ENCODE peak calls at places on chromosome 17, in seven cellular contexts. One of them, this sample, is unnamed.

GRCh38 chr17:29379084-29379811 is 10.9 kb upstream of the TAOK1 start:
- DNase-seq in fibroblast of lung: peak; percentile 23
- DNase-seq in uterus: no peak
- DNase-seq in thoracic aorta: no peak
- DNase-seq in stomach: no peak
- DNase-seq in body of pancreas: no peak
- DNase-seq in tibial artery: no peak
- DNase-seq in this sample: no peak

GRCh38 chr17:48103379-48103715 is 2.1 kb upstream of the CBX1 start:
- DNase-seq in fibroblast of lung: no peak
- DNase-seq in uterus: no peak
- DNase-seq in thoracic aorta: no peak
- DNase-seq in stomach: no peak
- DNase-seq in body of pancreas: no peak
- DNase-seq in tibial artery: no peak
- DNase-seq in this sample: no peak

GRCh38 chr17:61313515-61314326 is 85.9 kb upstream of the TBX2 start:
- DNase-seq in fibroblast of lung: no peak
- DNase-seq in uterus: no peak
- DNase-seq in thoracic aorta: no peak
- DNase-seq in stomach: no peak
- DNase-seq in body of pancreas: no peak
- DNase-seq in tibial artery: no peak
- DNase-seq in this sample: no peak

GRCh38 chr17:73536700-73537680 is 107.3 kb downstream of the SDK2 start:
- DNase-seq in fibroblast of lung: no peak
- DNase-seq in uterus: no peak
- DNase-seq in thoracic aorta: no peak
- DNase-seq in stomach: no peak
- DNase-seq in body of pancreas: no peak
- DNase-seq in tibial artery: no peak
- DNase-seq in this sample: no peak

GRCh38 chr17:49858796-49859195 is 10.9 kb upstream of the TAC4 start:
- DNase-seq in fibroblast of lung: no peak
- DNase-seq in uterus: no peak
- DNase-seq in thoracic aorta: no peak
- DNase-seq in stomach: no peak
- DNase-seq in body of pancreas: no peak
- DNase-seq in tibial artery: no peak
- DNase-seq in this sample: no peak

GRCh38 chr17:58779446-58779845 is 23.8 kb downstream of the PPM1E start:
- DNase-seq in fibroblast of lung: no peak
- DNase-seq in uterus: no peak
- DNase-seq in thoracic aorta: no peak
- DNase-seq in stomach: no peak
- DNase-seq in body of pancreas: no peak
- DNase-seq in tibial artery: no peak
- DNase-seq in this sample: no peak

GRCh38 chr17:13575922-13576419 is 25.8 kb downstream of the HS3ST3A1 start:
- DNase-seq in fibroblast of lung: peak; percentile 48
- DNase-seq in uterus: no peak
- DNase-seq in thoracic aorta: no peak
- DNase-seq in stomach: no peak
- DNase-seq in body of pancreas: no peak
- DNase-seq in tibial artery: no peak
- DNase-seq in this sample: no peak

GRCh38 chr17:50765454-50766221 is 1.7 kb downstream of the ANKRD40CL start:
- DNase-seq in fibroblast of lung: no peak
- DNase-seq in uterus: no peak
- DNase-seq in thoracic aorta: no peak
- DNase-seq in stomach: no peak
- DNase-seq in body of pancreas: no peak
- DNase-seq in tibial artery: no peak
- DNase-seq in this sample: no peak

GRCh38 chr17:56310780-56311179 is 157.5 kb downstream of the ANKFN1 start:
- DNase-seq in fibroblast of lung: no peak
- DNase-seq in uterus: no peak
- DNase-seq in thoracic aorta: no peak
- DNase-seq in stomach: no peak
- DNase-seq in body of pancreas: no peak
- DNase-seq in tibial artery: no peak
- DNase-seq in this sample: no peak

GRCh38 chr17:44088254-44088653 is 17.7 kb downstream of the G6PC3 start:
- DNase-seq in fibroblast of lung: no peak
- DNase-seq in uterus: no peak
- DNase-seq in thoracic aorta: no peak
- DNase-seq in stomach: no peak
- DNase-seq in body of pancreas: no peak
- DNase-seq in tibial artery: no peak
- DNase-seq in this sample: no peak

GRCh38 chr17:17468217-17469010 is 8.4 kb upstream of the MED9 start:
- DNase-seq in fibroblast of lung: no peak
- DNase-seq in uterus: no peak
- DNase-seq in thoracic aorta: no peak
- DNase-seq in stomach: no peak
- DNase-seq in body of pancreas: peak; percentile 63
- DNase-seq in tibial artery: no peak
- DNase-seq in this sample: no peak

GRCh38 chr17:57819867-57820266 is 30.0 kb downstream of the MRPS23 start:
- DNase-seq in fibroblast of lung: no peak
- DNase-seq in uterus: no peak
- DNase-seq in thoracic aorta: no peak
- DNase-seq in stomach: no peak
- DNase-seq in body of pancreas: no peak
- DNase-seq in tibial artery: no peak
- DNase-seq in this sample: no peak

GRCh38 chr17:68061512-68062313 is 26.2 kb downstream of the KPNA2 start:
- DNase-seq in fibroblast of lung: no peak
- DNase-seq in uterus: no peak
- DNase-seq in thoracic aorta: no peak
- DNase-seq in stomach: no peak
- DNase-seq in body of pancreas: no peak
- DNase-seq in tibial artery: no peak
- DNase-seq in this sample: no peak

GRCh38 chr17:58176200-58176599 is 9.4 kb downstream of the OR4D2 start:
- DNase-seq in fibroblast of lung: peak; percentile 12
- DNase-seq in uterus: no peak
- DNase-seq in thoracic aorta: no peak
- DNase-seq in stomach: no peak
- DNase-seq in body of pancreas: no peak
- DNase-seq in tibial artery: no peak
- DNase-seq in this sample: no peak

GRCh38 chr17:13351046-13351445 is 250.7 kb downstream of the HS3ST3A1 start:
- DNase-seq in fibroblast of lung: peak; percentile 38
- DNase-seq in uterus: no peak
- DNase-seq in thoracic aorta: no peak
- DNase-seq in stomach: no peak
- DNase-seq in body of pancreas: no peak
- DNase-seq in tibial artery: no peak
- DNase-seq in this sample: no peak

GRCh38 chr17:79114455-79115301 is 40.1 kb downstream of the ENGASE start:
- DNase-seq in fibroblast of lung: no peak
- DNase-seq in uterus: peak; percentile 34
- DNase-seq in thoracic aorta: no peak
- DNase-seq in stomach: peak; percentile 54
- DNase-seq in body of pancreas: peak; percentile 33
- DNase-seq in tibial artery: no peak
- DNase-seq in this sample: no peak

GRCh38 chr17:5139454-5139725 is 23.6 kb downstream of the USP6 start:
- DNase-seq in fibroblast of lung: no peak
- DNase-seq in uterus: no peak
- DNase-seq in thoracic aorta: no peak
- DNase-seq in stomach: no peak
- DNase-seq in body of pancreas: no peak
- DNase-seq in tibial artery: no peak
- DNase-seq in this sample: no peak

DNA sequence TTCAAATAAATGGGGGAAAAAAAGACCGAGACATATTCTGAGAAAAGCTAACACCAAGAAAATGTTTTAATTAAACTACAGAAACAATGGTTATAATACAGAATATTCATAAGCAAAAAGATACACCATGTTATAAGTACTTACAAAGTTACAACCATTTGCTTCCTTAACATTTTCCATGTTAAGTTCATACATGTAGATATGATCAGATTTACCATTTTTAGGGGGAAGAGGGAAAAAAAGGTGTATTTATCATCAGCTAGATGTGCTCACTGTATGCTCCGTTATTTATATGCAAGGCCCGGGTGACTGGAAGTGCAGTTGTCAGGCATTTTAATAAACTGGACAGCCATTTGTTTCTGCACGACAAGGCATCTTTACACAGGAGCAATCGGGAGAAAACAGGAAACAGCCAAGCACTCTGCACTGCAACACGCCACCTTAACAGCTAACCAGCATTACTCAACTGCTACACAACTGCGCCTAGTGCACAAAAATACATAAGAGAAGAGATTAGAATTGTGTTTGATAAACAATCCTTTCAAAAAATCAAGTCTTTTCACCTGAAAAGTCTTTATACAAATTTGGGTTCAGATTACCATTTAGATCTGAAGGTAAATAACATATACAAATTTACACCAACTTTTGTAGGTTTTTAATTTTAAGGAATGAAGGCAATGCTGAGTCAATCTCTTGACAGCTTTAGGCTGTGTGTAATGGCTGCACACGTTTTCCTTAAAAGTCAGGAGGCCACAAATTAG is 2.9 kb downstream of the SRSF2 start:
- DNase-seq in fibroblast of lung: peak; percentile 44
- DNase-seq in uterus: no peak
- DNase-seq in thoracic aorta: no peak
- DNase-seq in stomach: no peak
- DNase-seq in body of pancreas: no peak
- DNase-seq in tibial artery: no peak
- DNase-seq in this sample: no peak
- H3K4me3 ChIP-seq in fibroblast of lung: peak overlapping the region; percentile 93
- H3K4me3 ChIP-seq in uterus: no peak overlapping the region
- H3K4me3 ChIP-seq in thoracic aorta: peak overlapping the region; percentile 89
- H3K4me3 ChIP-seq in stomach: peak overlapping the region; percentile 84
- H3K4me3 ChIP-seq in body of pancreas: no peak overlapping the region
- H3K4me3 ChIP-seq in tibial artery: peak overlapping the region; percentile 89
- H3K4me3 ChIP-seq in this sample: peak overlapping the region; percentile 74

GRCh38 chr17:19648475-19649406 is at the start of gene ALDH3A2:
- DNase-seq in fibroblast of lung: peak; percentile 89
- DNase-seq in uterus: peak; percentile 97
- DNase-seq in thoracic aorta: peak; percentile 94
- DNase-seq in stomach: peak; percentile 97
- DNase-seq in body of pancreas: peak; percentile 94
- DNase-seq in tibial artery: peak; percentile 99
- DNase-seq in this sample: peak; percentile 89

GRCh38 chr17:19644493-19645210 is 3.9 kb upstream of the ALDH3A2 start:
- DNase-seq in fibroblast of lung: peak; percentile 18
- DNase-seq in uterus: no peak
- DNase-seq in thoracic aorta: no peak
- DNase-seq in stomach: no peak
- DNase-seq in body of pancreas: no peak
- DNase-seq in tibial artery: no peak
- DNase-seq in this sample: no peak

GRCh38 chr17:19647697-19648474 is 665 bp upstream of the ALDH3A2 start:
- DNase-seq in fibroblast of lung: peak; percentile 68
- DNase-seq in uterus: peak; percentile 70
- DNase-seq in thoracic aorta: peak; percentile 42
- DNase-seq in stomach: peak; percentile 54
- DNase-seq in body of pancreas: peak; percentile 59
- DNase-seq in tibial artery: peak; percentile 93
- DNase-seq in this sample: peak; percentile 4

GRCh38 chr17:19646788-19647696 is 1.5 kb upstream of the ALDH3A2 start:
- DNase-seq in fibroblast of lung: peak; percentile 18
- DNase-seq in uterus: no peak
- DNase-seq in thoracic aorta: no peak
- DNase-seq in stomach: no peak
- DNase-seq in body of pancreas: no peak
- DNase-seq in tibial artery: no peak
- DNase-seq in this sample: no peak

GRCh38 chr17:19645608-19646250 is 2.8 kb upstream of the ALDH3A2 start:
- DNase-seq in fibroblast of lung: peak; percentile 19
- DNase-seq in uterus: no peak
- DNase-seq in thoracic aorta: no peak
- DNase-seq in stomach: no peak
- DNase-seq in body of pancreas: peak; percentile 28
- DNase-seq in tibial artery: peak; percentile 65
- DNase-seq in this sample: peak; percentile 35
- H3K4me1 ChIP-seq in fibroblast of lung: peaks cover 12% of the 10 kb centered on the region
- H3K4me1 ChIP-seq in uterus: peaks cover 16% of the 10 kb centered on the region
- H3K4me1 ChIP-seq in thoracic aorta: peaks cover 46% of the 10 kb centered on the region
- H3K4me1 ChIP-seq in stomach: peaks cover 47% of the 10 kb centered on the region
- H3K4me1 ChIP-seq in body of pancreas: peaks cover 46% of the 10 kb centered on the region
- H3K4me1 ChIP-seq in tibial artery: peaks cover 39% of the 10 kb centered on the region
- H3K4me1 ChIP-seq in this sample: peaks cover 21% of the 10 kb centered on the region

GRCh38 chr17:38587956-38588771 is 17.6 kb downstream of the SRCIN1 start:
- DNase-seq in fibroblast of lung: no peak
- DNase-seq in uterus: no peak
- DNase-seq in thoracic aorta: no peak
- DNase-seq in stomach: no peak
- DNase-seq in body of pancreas: no peak
- DNase-seq in tibial artery: no peak
- DNase-seq in this sample: no peak

GRCh38 chr17:38589462-38590114 is 16.2 kb downstream of the SRCIN1 start:
- DNase-seq in fibroblast of lung: no peak
- DNase-seq in uterus: no peak
- DNase-seq in thoracic aorta: no peak
- DNase-seq in stomach: no peak
- DNase-seq in body of pancreas: no peak
- DNase-seq in tibial artery: no peak
- DNase-seq in this sample: no peak

GRCh38 chr17:38587193-38587592 is 18.6 kb downstream of the SRCIN1 start:
- DNase-seq in fibroblast of lung: no peak
- DNase-seq in uterus: no peak
- DNase-seq in thoracic aorta: no peak
- DNase-seq in stomach: no peak
- DNase-seq in body of pancreas: no peak
- DNase-seq in tibial artery: no peak
- DNase-seq in this sample: no peak

GRCh38 chr17:38586788-38587187 is 19.0 kb downstream of the SRCIN1 start:
- DNase-seq in fibroblast of lung: no peak
- DNase-seq in uterus: no peak
- DNase-seq in thoracic aorta: no peak
- DNase-seq in stomach: no peak
- DNase-seq in body of pancreas: no peak
- DNase-seq in tibial artery: no peak
- DNase-seq in this sample: no peak

DNA sequence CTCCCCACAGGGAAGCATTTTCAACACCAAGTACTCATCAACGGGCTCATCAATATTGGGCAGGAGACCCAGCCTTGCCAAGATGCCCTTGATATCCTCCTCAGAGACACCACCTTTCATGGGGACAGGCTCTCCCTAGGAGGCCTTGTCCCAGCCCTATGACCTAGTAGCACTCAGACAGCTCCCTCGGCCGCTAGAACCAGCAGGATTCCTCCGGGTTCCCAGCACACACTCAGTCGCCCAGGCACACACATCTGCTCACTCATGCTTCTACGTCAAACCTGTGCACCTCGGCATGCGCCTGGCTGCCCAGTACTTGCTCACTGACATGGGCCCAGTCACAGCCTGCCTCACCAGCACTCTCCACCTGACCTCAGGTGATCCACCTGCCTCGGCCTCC is 17.0 kb downstream of the SRCIN1 start:
- DNase-seq in fibroblast of lung: no peak
- DNase-seq in uterus: no peak
- DNase-seq in thoracic aorta: no peak
- DNase-seq in stomach: no peak
- DNase-seq in body of pancreas: no peak
- DNase-seq in tibial artery: no peak
- DNase-seq in this sample: no peak
- H3K9me3 ChIP-seq in fibroblast of lung: no peaks in the 10 kb centered on the region
- H3K9me3 ChIP-seq in uterus: no peaks in the 10 kb centered on the region
- H3K9me3 ChIP-seq in thoracic aorta: no peaks in the 10 kb centered on the region
- H3K9me3 ChIP-seq in stomach: no peaks in the 10 kb centered on the region
- H3K9me3 ChIP-seq in body of pancreas: no peaks in the 10 kb centered on the region
- H3K9me3 ChIP-seq in tibial artery: no peaks in the 10 kb centered on the region
- H3K9me3 ChIP-seq in this sample: no peaks in the 10 kb centered on the region

GRCh38 chr17:36703860-36704266 is 102.5 kb downstream of the MRM1 start:
- DNase-seq in fibroblast of lung: peak; percentile 22
- DNase-seq in uterus: no peak
- DNase-seq in thoracic aorta: no peak
- DNase-seq in stomach: no peak
- DNase-seq in body of pancreas: peak; percentile 29
- DNase-seq in tibial artery: no peak
- DNase-seq in this sample: peak; percentile 49
- H3K4me3 ChIP-seq in fibroblast of lung: no peak overlapping the region
- H3K4me3 ChIP-seq in uterus: no peak overlapping the region
- H3K4me3 ChIP-seq in thoracic aorta: no peak overlapping the region
- H3K4me3 ChIP-seq in stomach: no peak overlapping the region
- H3K4me3 ChIP-seq in body of pancreas: no peak overlapping the region
- H3K4me3 ChIP-seq in tibial artery: no peak overlapping the region
- H3K4me3 ChIP-seq in this sample: no peak overlapping the region